ENCODE peak calls at places on chromosomes 11 and 22, in ten cellular contexts. One of them, this sample, is unnamed.

GRCh38 chr11:117458275-117459120 is 130.8 kb downstream of the CEP164 start:
- DNase-seq in mammary epithelial cell: peak
- DNase-seq in CD8-positive, alpha-beta T cell: no peak
- DNase-seq in type B pancreatic cell: no peak
- DNase-seq in astrocyte: no peak
- DNase-seq in B cell: no peak
- DNase-seq in uterus: no peak
- DNase-seq in mucosa of descending colon: no peak
- DNase-seq in fibroblast of the aortic adventitia: no peak
- DNase-seq in cardiac muscle cell: no peak
- DNase-seq in this sample: no peak

GRCh38 chr11:2691991-2692841 is 7.6 kb downstream of the KCNQ1OT1 start:
- DNase-seq in mammary epithelial cell: no peak
- DNase-seq in CD8-positive, alpha-beta T cell: no peak
- DNase-seq in type B pancreatic cell: no peak
- DNase-seq in astrocyte: no peak
- DNase-seq in B cell: no peak
- DNase-seq in uterus: peak
- DNase-seq in mucosa of descending colon: no peak
- DNase-seq in fibroblast of the aortic adventitia: no peak
- DNase-seq in cardiac muscle cell: peak
- DNase-seq in this sample: no peak

GRCh38 chr11:73334244-73335203 is 26.4 kb downstream of the ARHGEF17 start:
- DNase-seq in mammary epithelial cell: peak
- DNase-seq in CD8-positive, alpha-beta T cell: no peak
- DNase-seq in type B pancreatic cell: no peak
- DNase-seq in astrocyte: peak
- DNase-seq in B cell: no peak
- DNase-seq in uterus: peak
- DNase-seq in mucosa of descending colon: peak
- DNase-seq in fibroblast of the aortic adventitia: peak
- DNase-seq in cardiac muscle cell: peak
- DNase-seq in this sample: peak

GRCh38 chr11:120789391-120789790 is 234.5 kb upstream of the TBCEL start:
- DNase-seq in mammary epithelial cell: no peak
- DNase-seq in CD8-positive, alpha-beta T cell: no peak
- DNase-seq in type B pancreatic cell: no peak
- DNase-seq in astrocyte: no peak
- DNase-seq in B cell: no peak
- DNase-seq in uterus: no peak
- DNase-seq in mucosa of descending colon: no peak
- DNase-seq in fibroblast of the aortic adventitia: no peak
- DNase-seq in cardiac muscle cell: no peak
- DNase-seq in this sample: no peak

GRCh38 chr11:118530683-118531596 is at the start of gene TMEM25:
- DNase-seq in mammary epithelial cell: peak
- DNase-seq in CD8-positive, alpha-beta T cell: peak
- DNase-seq in type B pancreatic cell: peak
- DNase-seq in astrocyte: peak
- DNase-seq in B cell: peak
- DNase-seq in uterus: peak
- DNase-seq in mucosa of descending colon: peak
- DNase-seq in fibroblast of the aortic adventitia: peak
- DNase-seq in cardiac muscle cell: peak
- DNase-seq in this sample: no peak

GRCh38 chr11:128908391-128909246 is 17.5 kb downstream of the KCNJ5 start:
- DNase-seq in mammary epithelial cell: peak
- DNase-seq in CD8-positive, alpha-beta T cell: no peak
- DNase-seq in type B pancreatic cell: no peak
- DNase-seq in astrocyte: peak
- DNase-seq in B cell: no peak
- DNase-seq in uterus: peak
- DNase-seq in mucosa of descending colon: peak
- DNase-seq in fibroblast of the aortic adventitia: peak
- DNase-seq in cardiac muscle cell: no peak
- DNase-seq in this sample: peak

GRCh38 chr11:20015529-20016427 is 144.5 kb downstream of the DBX1 start:
- DNase-seq in mammary epithelial cell: peak
- DNase-seq in CD8-positive, alpha-beta T cell: no peak
- DNase-seq in type B pancreatic cell: no peak
- DNase-seq in astrocyte: peak
- DNase-seq in B cell: no peak
- DNase-seq in uterus: no peak
- DNase-seq in mucosa of descending colon: no peak
- DNase-seq in fibroblast of the aortic adventitia: peak
- DNase-seq in cardiac muscle cell: no peak
- DNase-seq in this sample: no peak

GRCh38 chr11:117057317-117057716 is 40.9 kb downstream of the SIK3 start:
- DNase-seq in mammary epithelial cell: no peak
- DNase-seq in CD8-positive, alpha-beta T cell: no peak
- DNase-seq in type B pancreatic cell: no peak
- DNase-seq in astrocyte: no peak
- DNase-seq in B cell: no peak
- DNase-seq in uterus: no peak
- DNase-seq in mucosa of descending colon: no peak
- DNase-seq in fibroblast of the aortic adventitia: no peak
- DNase-seq in cardiac muscle cell: no peak
- DNase-seq in this sample: no peak

GRCh38 chr11:10771457-10771856 is 20.4 kb downstream of the CTR9 start:
- DNase-seq in mammary epithelial cell: no peak
- DNase-seq in CD8-positive, alpha-beta T cell: no peak
- DNase-seq in type B pancreatic cell: no peak
- DNase-seq in astrocyte: no peak
- DNase-seq in B cell: no peak
- DNase-seq in uterus: no peak
- DNase-seq in mucosa of descending colon: no peak
- DNase-seq in fibroblast of the aortic adventitia: no peak
- DNase-seq in cardiac muscle cell: peak
- DNase-seq in this sample: no peak

DNA sequence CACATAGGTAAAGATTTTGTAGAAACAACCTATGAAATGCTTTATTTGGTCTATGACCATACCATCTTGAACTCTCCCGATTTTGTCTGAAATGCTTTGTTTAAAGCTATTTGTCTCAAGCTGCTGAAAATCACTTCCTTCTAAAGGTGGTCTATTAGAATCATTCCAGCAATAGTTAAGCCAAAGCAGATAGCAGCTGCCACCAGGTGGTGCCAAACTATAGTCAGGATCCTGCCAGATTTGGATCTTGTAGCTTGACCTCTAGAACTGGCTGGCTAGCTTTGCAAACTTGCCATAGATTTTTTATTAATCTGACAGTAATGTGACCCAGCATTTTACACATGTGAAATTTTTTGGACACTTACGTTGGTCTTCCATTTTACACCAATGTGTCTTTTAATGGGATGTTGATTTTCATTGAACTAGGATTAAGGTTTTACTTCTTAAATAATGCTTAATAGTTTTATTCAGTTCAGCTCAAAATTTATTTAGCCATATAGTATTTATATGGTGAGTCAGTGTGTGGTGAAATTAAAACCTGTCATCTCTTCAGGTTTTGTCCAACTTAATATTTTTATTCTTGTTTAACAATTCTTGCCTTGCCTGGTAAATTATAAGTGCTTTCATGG is 19.7 kb downstream of the CTR9 start:
- DNase-seq in mammary epithelial cell: peak
- DNase-seq in CD8-positive, alpha-beta T cell: no peak
- DNase-seq in type B pancreatic cell: no peak
- DNase-seq in astrocyte: peak
- DNase-seq in B cell: peak
- DNase-seq in uterus: peak
- DNase-seq in mucosa of descending colon: peak
- DNase-seq in fibroblast of the aortic adventitia: peak
- DNase-seq in cardiac muscle cell: peak
- DNase-seq in this sample: peak
- TF ChIP-seq CTCF in mammary epithelial cell: peak
- TF ChIP-seq CTCF in CD8-positive, alpha-beta T cell: peak
- TF ChIP-seq CTCF in type B pancreatic cell: peak
- TF ChIP-seq CTCF in astrocyte: peak
- TF ChIP-seq CTCF in B cell: peak
- TF ChIP-seq CTCF in uterus: peak
- TF ChIP-seq CTCF in mucosa of descending colon: no peak
- TF ChIP-seq CTCF in fibroblast of the aortic adventitia: peak
- TF ChIP-seq CTCF in cardiac muscle cell: peak
- TF ChIP-seq CTCF in this sample: peak

GRCh38 chr11:114076974-114077373 is 17.5 kb downstream of the ZBTB16 start:
- DNase-seq in mammary epithelial cell: no peak
- DNase-seq in CD8-positive, alpha-beta T cell: no peak
- DNase-seq in type B pancreatic cell: no peak
- DNase-seq in astrocyte: no peak
- DNase-seq in B cell: no peak
- DNase-seq in uterus: no peak
- DNase-seq in mucosa of descending colon: no peak
- DNase-seq in fibroblast of the aortic adventitia: no peak
- DNase-seq in cardiac muscle cell: peak
- DNase-seq in this sample: no peak

GRCh38 chr11:114075343-114075610 is 15.8 kb downstream of the ZBTB16 start:
- DNase-seq in mammary epithelial cell: no peak
- DNase-seq in CD8-positive, alpha-beta T cell: no peak
- DNase-seq in type B pancreatic cell: no peak
- DNase-seq in astrocyte: no peak
- DNase-seq in B cell: no peak
- DNase-seq in uterus: no peak
- DNase-seq in mucosa of descending colon: no peak
- DNase-seq in fibroblast of the aortic adventitia: no peak
- DNase-seq in cardiac muscle cell: no peak
- DNase-seq in this sample: no peak

GRCh38 chr11:114077482-114078305 is 18.2 kb downstream of the ZBTB16 start:
- DNase-seq in mammary epithelial cell: no peak
- DNase-seq in CD8-positive, alpha-beta T cell: peak
- DNase-seq in type B pancreatic cell: no peak
- DNase-seq in astrocyte: no peak
- DNase-seq in B cell: peak
- DNase-seq in uterus: no peak
- DNase-seq in mucosa of descending colon: no peak
- DNase-seq in fibroblast of the aortic adventitia: no peak
- DNase-seq in cardiac muscle cell: no peak
- DNase-seq in this sample: no peak

GRCh38 chr11:114074546-114075342 is 15.2 kb downstream of the ZBTB16 start:
- DNase-seq in mammary epithelial cell: no peak
- DNase-seq in CD8-positive, alpha-beta T cell: no peak
- DNase-seq in type B pancreatic cell: no peak
- DNase-seq in astrocyte: no peak
- DNase-seq in B cell: no peak
- DNase-seq in uterus: no peak
- DNase-seq in mucosa of descending colon: no peak
- DNase-seq in fibroblast of the aortic adventitia: no peak
- DNase-seq in cardiac muscle cell: no peak
- DNase-seq in this sample: no peak

DNA sequence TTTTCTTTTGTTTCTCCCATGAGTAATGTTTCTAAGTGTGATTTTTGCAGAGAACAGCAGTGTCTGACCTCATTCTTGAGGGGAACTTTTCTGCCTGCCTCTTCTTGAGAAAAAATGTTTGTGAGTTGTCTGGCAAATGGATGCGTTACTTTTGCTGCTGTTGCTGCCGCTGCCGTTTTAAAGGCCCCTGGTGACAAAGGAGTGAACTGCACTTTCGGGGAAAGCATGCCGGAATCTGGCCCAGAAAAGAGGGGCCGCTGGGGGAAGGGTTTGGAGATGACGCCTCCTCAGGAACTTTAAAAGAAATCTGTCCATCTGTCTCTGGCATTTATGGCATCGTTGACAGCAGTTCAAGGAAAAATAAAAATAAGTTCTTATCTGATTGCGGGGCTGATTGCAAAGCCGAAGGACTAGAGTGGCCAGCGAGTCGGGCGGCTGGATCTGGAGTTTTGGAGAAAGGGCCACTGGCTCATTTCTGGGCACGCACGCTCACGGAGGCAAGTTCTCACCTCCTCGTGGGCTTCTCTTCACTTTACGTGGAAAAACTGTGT is 16.5 kb downstream of the ZBTB16 start:
- DNase-seq in mammary epithelial cell: no peak
- DNase-seq in CD8-positive, alpha-beta T cell: peak
- DNase-seq in type B pancreatic cell: no peak
- DNase-seq in astrocyte: no peak
- DNase-seq in B cell: peak
- DNase-seq in uterus: peak
- DNase-seq in mucosa of descending colon: no peak
- DNase-seq in fibroblast of the aortic adventitia: peak
- DNase-seq in cardiac muscle cell: peak
- DNase-seq in this sample: peak
- TF ChIP-seq CTCF in mammary epithelial cell: peak
- TF ChIP-seq CTCF in CD8-positive, alpha-beta T cell: peak
- TF ChIP-seq CTCF in type B pancreatic cell: peak
- TF ChIP-seq CTCF in astrocyte: peak
- TF ChIP-seq CTCF in B cell: peak
- TF ChIP-seq CTCF in uterus: peak
- TF ChIP-seq CTCF in mucosa of descending colon: peak
- TF ChIP-seq CTCF in fibroblast of the aortic adventitia: peak
- TF ChIP-seq CTCF in cardiac muscle cell: peak
- TF ChIP-seq CTCF in this sample: peak

GRCh38 chr11:70048279-70049024 is 29.7 kb upstream of the ANO1 start:
- DNase-seq in mammary epithelial cell: no peak
- DNase-seq in CD8-positive, alpha-beta T cell: no peak
- DNase-seq in type B pancreatic cell: peak
- DNase-seq in astrocyte: no peak
- DNase-seq in B cell: no peak
- DNase-seq in uterus: no peak
- DNase-seq in mucosa of descending colon: peak
- DNase-seq in fibroblast of the aortic adventitia: no peak
- DNase-seq in cardiac muscle cell: peak
- DNase-seq in this sample: no peak
- TF ChIP-seq CTCF in mammary epithelial cell: peak
- TF ChIP-seq CTCF in CD8-positive, alpha-beta T cell: no peak
- TF ChIP-seq CTCF in type B pancreatic cell: peak
- TF ChIP-seq CTCF in astrocyte: peak
- TF ChIP-seq CTCF in B cell: no peak
- TF ChIP-seq CTCF in uterus: no peak
- TF ChIP-seq CTCF in mucosa of descending colon: no peak
- TF ChIP-seq CTCF in fibroblast of the aortic adventitia: peak
- TF ChIP-seq CTCF in cardiac muscle cell: peak
- TF ChIP-seq CTCF in this sample: peak

GRCh38 chr22:48890693-48891554 is 936.7 kb downstream of the BRD1 start:
- DNase-seq in mammary epithelial cell: no peak
- DNase-seq in CD8-positive, alpha-beta T cell: no peak
- DNase-seq in type B pancreatic cell: peak
- DNase-seq in astrocyte: no peak
- DNase-seq in B cell: no peak
- DNase-seq in uterus: no peak
- DNase-seq in mucosa of descending colon: no peak
- DNase-seq in fibroblast of the aortic adventitia: no peak
- DNase-seq in cardiac muscle cell: no peak
- DNase-seq in this sample: no peak

GRCh38 chr22:48889887-48890692 is 937.6 kb downstream of the BRD1 start:
- DNase-seq in mammary epithelial cell: no peak
- DNase-seq in CD8-positive, alpha-beta T cell: no peak
- DNase-seq in type B pancreatic cell: peak
- DNase-seq in astrocyte: no peak
- DNase-seq in B cell: no peak
- DNase-seq in uterus: no peak
- DNase-seq in mucosa of descending colon: no peak
- DNase-seq in fibroblast of the aortic adventitia: no peak
- DNase-seq in cardiac muscle cell: no peak
- DNase-seq in this sample: no peak

GRCh38 chr22:48887394-48888332 is 940.0 kb downstream of the BRD1 start:
- DNase-seq in mammary epithelial cell: no peak
- DNase-seq in CD8-positive, alpha-beta T cell: no peak
- DNase-seq in type B pancreatic cell: no peak
- DNase-seq in astrocyte: no peak
- DNase-seq in B cell: no peak
- DNase-seq in uterus: no peak
- DNase-seq in mucosa of descending colon: no peak
- DNase-seq in fibroblast of the aortic adventitia: no peak
- DNase-seq in cardiac muscle cell: no peak
- DNase-seq in this sample: no peak

GRCh38 chr22:48888466-48889208 is 939.0 kb downstream of the BRD1 start:
- DNase-seq in mammary epithelial cell: no peak
- DNase-seq in CD8-positive, alpha-beta T cell: no peak
- DNase-seq in type B pancreatic cell: peak
- DNase-seq in astrocyte: no peak
- DNase-seq in B cell: no peak
- DNase-seq in uterus: no peak
- DNase-seq in mucosa of descending colon: no peak
- DNase-seq in fibroblast of the aortic adventitia: no peak
- DNase-seq in cardiac muscle cell: no peak
- DNase-seq in this sample: no peak

DNA sequence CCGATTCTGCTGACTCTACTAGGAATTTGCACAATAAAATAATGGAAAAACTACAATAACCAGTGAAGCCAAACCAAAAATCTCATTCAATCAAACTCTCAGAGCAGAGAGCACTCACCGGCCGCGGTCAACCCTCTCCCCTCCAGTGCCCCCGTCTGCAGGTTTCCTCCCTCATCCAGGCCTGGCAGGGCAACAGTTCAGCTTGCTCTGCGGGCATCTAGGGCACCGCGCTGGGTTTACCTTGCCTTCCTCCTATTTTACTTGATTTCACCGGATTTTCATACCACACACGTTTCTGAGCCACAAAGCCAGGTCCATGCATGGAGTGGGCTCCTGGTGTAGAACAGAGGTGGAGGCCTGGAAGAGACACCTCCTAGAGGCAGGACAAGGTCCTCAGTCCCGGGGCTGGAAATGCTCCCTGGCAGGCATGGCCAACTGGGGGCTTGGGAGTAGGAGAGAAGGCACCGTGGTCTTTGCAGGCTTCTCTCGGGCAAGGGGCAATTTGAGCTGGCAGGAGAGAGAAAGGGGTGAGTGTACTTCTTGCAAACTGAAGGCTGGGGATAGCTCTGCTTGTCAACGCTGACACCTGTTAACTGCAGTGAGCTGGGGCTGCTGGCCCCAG is 938.4 kb downstream of the BRD1 start:
- DNase-seq in mammary epithelial cell: no peak
- DNase-seq in CD8-positive, alpha-beta T cell: no peak
- DNase-seq in type B pancreatic cell: peak
- DNase-seq in astrocyte: no peak
- DNase-seq in B cell: no peak
- DNase-seq in uterus: no peak
- DNase-seq in mucosa of descending colon: no peak
- DNase-seq in fibroblast of the aortic adventitia: no peak
- DNase-seq in cardiac muscle cell: no peak
- DNase-seq in this sample: no peak
- TF ChIP-seq CTCF in mammary epithelial cell: no peak
- TF ChIP-seq CTCF in CD8-positive, alpha-beta T cell: no peak
- TF ChIP-seq CTCF in type B pancreatic cell: no peak
- TF ChIP-seq CTCF in astrocyte: no peak
- TF ChIP-seq CTCF in B cell: no peak
- TF ChIP-seq CTCF in uterus: no peak
- TF ChIP-seq CTCF in mucosa of descending colon: no peak
- TF ChIP-seq CTCF in fibroblast of the aortic adventitia: no peak
- TF ChIP-seq CTCF in cardiac muscle cell: no peak
- TF ChIP-seq CTCF in this sample: no peak

This sample was measured in HFFc6.